ENCODE peak calls at places on chromosomes 4 and X, in eight cellular contexts. K is tibial artery, N is aorta, V is lung, X is mesenchymal stem cell, Y is esophagus squamous epithelium, U is fibroblast of lung, J is tibial nerve. P is an unnamed sample.

GRCh38 chr4:39353478-39354177 is 12.5 kb downstream of the RFC1 start:
- DNase-seq in J (no peak), N (no peak), X (peak), V (no peak), K (no peak), Y (no peak), U (peak), P (no peak)

GRCh38 chrX:1215123-1215823 is 2.8 kb upstream of the CRLF2 start:
- DNase-seq in Y (no peak), J (no peak), V (no peak), N (peak), K (no peak), X (no peak), U (no peak), P (no peak)

GRCh38 chr4:25696409-25696808 is 40.8 kb downstream of the SLC34A2 start:
- DNase-seq in V (no peak), K (no peak), J (no peak), N (no peak), X (no peak), Y (no peak), U (no peak), P (no peak)

GRCh38 chr4:39976945-39977488 is 694 bp downstream of the PDS5A start:
- DNase-seq in J (peak), K (peak), Y (no peak), V (peak), X (peak), N (peak), U (peak), P (peak)

GRCh38 chr4:1899149-1900086 is 28.2 kb downstream of the NSD2 start:
- DNase-seq in K (peak), N (peak), V (peak), U (peak), X (peak), J (peak), Y (peak), P (peak)

GRCh38 chr4:142373610-142374009 is 472.5 kb downstream of the INPP4B start:
- DNase-seq in N (no peak), V (no peak), X (no peak), K (no peak), U (peak), J (no peak), Y (no peak), P (no peak)

GRCh38 chrX:39477438-39478120 is 620.2 kb downstream of the BCOR start:
- DNase-seq in V (no peak), X (peak), K (no peak), J (no peak), Y (no peak), N (peak), U (peak), P (peak)

GRCh38 chrX:22053486-22053885 is 21.4 kb downstream of the PHEX start:
- DNase-seq in K (no peak), U (no peak), J (no peak), V (no peak), X (no peak), N (no peak), Y (no peak), P (no peak)

GRCh38 chrX:151722241-151722846 is 6.5 kb downstream of the FATE1 start:
- DNase-seq in Y (no peak), U (peak), J (no peak), N (peak), V (no peak), X (no peak), K (no peak), P (peak)

GRCh38 chr4:158268553-158268952 is 58.3 kb downstream of the TMEM144 start:
- DNase-seq in K (no peak), U (no peak), J (no peak), N (no peak), Y (no peak), V (no peak), X (no peak), P (no peak)

GRCh38 chrX:101078716-101079115 is at the start of gene TMEM35A:
- DNase-seq in X (peak), N (no peak), J (no peak), Y (no peak), U (peak), K (no peak), V (no peak), P (peak)

GRCh38 chrX:12984629-12985303 is 9.9 kb downstream of the TMSB4X start:
- DNase-seq in J (no peak), X (no peak), K (no peak), Y (no peak), N (no peak), V (no peak), U (peak), P (no peak)

GRCh38 chrX:40108959-40109287 is 11.2 kb upstream of the BCOR start:
- DNase-seq in X (peak), Y (no peak), V (no peak), U (peak), N (peak), K (no peak), J (no peak), P (peak)

GRCh38 chr4:126265880-126266279 is 951.1 kb downstream of the FAT4 start:
- DNase-seq in Y (no peak), V (no peak), J (no peak), U (peak), X (no peak), K (no peak), N (no peak), P (no peak)

GRCh38 chr4:125728568-125728967 is 413.8 kb downstream of the FAT4 start:
- DNase-seq in K (no peak), J (no peak), Y (no peak), U (peak), X (peak), N (no peak), V (peak), P (no peak)

GRCh38 chr4:138775485-138775884 is 240.1 kb upstream of the NOCT start:
- DNase-seq in X (no peak), J (no peak), V (no peak), K (no peak), Y (no peak), U (no peak), N (no peak), P (no peak)

GRCh38 chr4:138772366-138772765 is 243.2 kb upstream of the NOCT start:
- DNase-seq in J (no peak), U (no peak), K (no peak), N (no peak), V (no peak), X (no peak), Y (no peak), P (no peak)

GRCh38 chr4:138773321-138773720 is 242.3 kb upstream of the NOCT start:
- DNase-seq in Y (no peak), J (no peak), K (no peak), X (no peak), V (no peak), U (no peak), N (no peak), P (no peak)

GRCh38 chr4:138770818-138771217 is 244.8 kb upstream of the NOCT start:
- DNase-seq in V (no peak), J (no peak), U (no peak), X (no peak), K (no peak), N (no peak), Y (no peak), P (no peak)

DNA sequence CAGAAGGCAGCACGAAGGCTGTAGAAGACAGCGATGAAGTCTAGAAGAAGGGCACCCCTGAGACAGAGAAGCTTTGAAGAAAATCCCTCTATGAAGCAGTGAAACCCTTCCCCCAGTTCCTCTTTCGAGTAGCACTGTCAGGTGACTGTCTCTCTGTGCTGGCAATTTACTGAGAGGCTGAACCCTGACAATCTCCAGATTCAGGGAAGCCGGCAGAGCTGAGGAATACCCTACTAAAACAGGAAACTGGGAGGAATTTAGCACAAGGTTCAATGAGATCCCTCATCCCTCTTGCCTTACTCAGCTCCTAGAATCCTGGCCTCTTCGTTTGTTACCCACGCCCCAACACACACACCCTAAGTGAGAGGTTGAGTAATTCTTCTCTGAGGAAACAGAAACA is 239.7 kb upstream of the NOCT start:
- DNase-seq in K (no peak), X (peak), V (no peak), J (no peak), Y (no peak), U (no peak), N (no peak), P (no peak)
- H3K27ac ChIP-seq in K (no peak), X (no peak), V (no peak), J (no peak), Y (no peak), U (no peak), N (no peak), P (no peak)

DNA sequence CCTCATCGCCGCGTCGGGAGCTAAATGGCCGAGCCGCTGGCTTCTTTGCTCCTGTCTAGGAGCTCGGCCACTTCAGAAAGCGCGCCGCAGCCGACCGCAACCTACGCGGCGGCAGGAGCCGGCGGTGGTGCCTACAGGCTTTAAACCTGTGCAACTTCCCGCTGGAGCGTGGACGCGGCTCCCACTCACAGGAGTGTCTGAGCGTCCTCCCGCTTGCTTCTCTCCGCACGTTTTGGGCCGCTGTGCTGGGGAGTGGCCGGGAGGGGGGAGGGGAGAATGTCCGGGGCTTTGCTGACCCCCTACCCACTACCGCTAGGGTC is 1.0 kb downstream of the NHSL2 start:
- DNase-seq in J (no peak), U (peak), V (no peak), N (no peak), K (no peak), Y (no peak), X (peak), P (no peak)
- H3K4me3 ChIP-seq in J (peak), U (no peak), V (no peak), N (peak), K (peak), Y (peak), X (peak), P (peak)

DNA sequence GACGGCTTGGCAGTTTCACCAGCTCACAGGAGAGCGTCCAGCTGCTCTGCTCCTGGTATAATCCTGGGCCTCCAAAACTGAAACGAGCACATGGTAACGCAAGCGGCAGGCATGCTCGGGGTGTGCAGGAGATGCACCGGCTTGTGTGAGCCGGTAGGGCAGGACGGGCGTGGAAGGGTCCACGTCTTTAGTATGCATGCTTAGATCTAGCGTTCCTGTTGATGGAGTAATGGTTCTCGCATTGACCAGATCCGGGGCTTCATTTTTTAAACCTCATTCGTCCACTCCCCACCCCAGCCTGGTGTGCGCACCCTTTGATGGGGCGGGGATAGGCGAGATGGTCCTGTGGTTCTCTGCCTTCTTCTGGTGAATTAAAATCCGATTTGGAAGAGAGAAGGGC is 39.7 kb downstream of the FAM149A start:
- DNase-seq in J (no peak), N (no peak), X (peak), U (peak), Y (no peak), V (no peak), K (peak), P (peak)
- H3K27ac ChIP-seq in J (peak), N (peak), X (no peak), U (peak), Y (peak), V (peak), K (peak), P (peak)

DNA sequence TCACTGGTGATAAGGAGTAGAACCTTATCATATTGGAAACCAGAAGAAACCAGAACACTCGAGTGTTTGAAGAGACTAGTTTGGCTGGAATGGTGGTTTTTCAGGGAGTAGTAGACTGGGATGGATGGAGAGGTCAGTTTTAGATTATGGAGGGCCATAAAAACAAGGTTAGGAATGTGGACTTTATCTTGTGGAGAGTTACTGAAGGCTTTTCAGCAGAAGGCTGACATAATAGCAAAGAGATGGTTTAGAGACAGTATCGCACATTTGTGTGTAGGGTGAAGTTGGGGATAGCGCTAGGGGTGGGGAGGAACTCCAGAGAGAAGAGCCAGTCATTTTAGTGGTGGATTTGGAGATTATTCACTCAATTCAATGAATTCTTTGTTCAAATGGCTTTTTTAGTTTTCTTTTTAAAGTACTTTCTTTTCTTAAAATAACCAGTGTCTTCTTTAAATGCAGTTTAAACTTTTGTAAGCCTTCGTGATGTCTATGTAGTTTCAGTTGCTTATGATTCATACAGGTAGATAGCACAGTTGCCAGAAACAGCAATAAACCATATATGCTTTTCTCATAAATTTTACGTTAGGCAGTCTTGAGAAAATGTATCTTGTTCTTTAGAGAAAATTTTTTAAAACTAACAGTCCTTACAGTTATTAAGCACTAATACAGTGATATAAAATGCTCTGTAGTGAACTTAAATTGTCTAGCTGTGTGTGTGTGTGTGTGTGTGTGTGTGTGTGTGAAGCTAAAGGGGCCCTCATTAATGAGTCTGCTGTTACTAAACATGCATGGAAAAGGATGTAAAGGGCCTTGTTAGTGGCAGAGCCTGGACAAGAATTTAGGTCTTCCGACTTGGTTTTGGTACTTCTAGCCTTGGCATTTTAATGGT is 3.8 kb downstream of the ARHGAP10 start:
- DNase-seq in V (no peak), K (no peak), U (peak), X (peak), N (no peak), J (no peak), Y (no peak), P (no peak)
- H3K4me3 ChIP-seq in V (no peak), K (peak), U (peak), X (peak), N (peak), J (no peak), Y (peak), P (no peak)

GRCh38 chr4:156173937-156174336 is 220.3 kb upstream of the CTSO start:
- DNase-seq in Y (no peak), K (no peak), X (peak), N (no peak), U (no peak), V (no peak), J (no peak), P (no peak)

GRCh38 chr4:156169861-156170260 is 216.2 kb upstream of the CTSO start:
- DNase-seq in K (no peak), N (no peak), X (no peak), U (peak), Y (no peak), J (no peak), V (no peak), P (no peak)

GRCh38 chr4:156173481-156173880 is 219.8 kb upstream of the CTSO start:
- DNase-seq in J (no peak), K (no peak), U (no peak), V (no peak), X (no peak), N (no peak), Y (no peak), P (no peak)

GRCh38 chr4:156168288-156168687 is 214.6 kb upstream of the CTSO start:
- DNase-seq in N (no peak), V (no peak), Y (no peak), X (no peak), K (no peak), U (no peak), J (no peak), P (no peak)

DNA sequence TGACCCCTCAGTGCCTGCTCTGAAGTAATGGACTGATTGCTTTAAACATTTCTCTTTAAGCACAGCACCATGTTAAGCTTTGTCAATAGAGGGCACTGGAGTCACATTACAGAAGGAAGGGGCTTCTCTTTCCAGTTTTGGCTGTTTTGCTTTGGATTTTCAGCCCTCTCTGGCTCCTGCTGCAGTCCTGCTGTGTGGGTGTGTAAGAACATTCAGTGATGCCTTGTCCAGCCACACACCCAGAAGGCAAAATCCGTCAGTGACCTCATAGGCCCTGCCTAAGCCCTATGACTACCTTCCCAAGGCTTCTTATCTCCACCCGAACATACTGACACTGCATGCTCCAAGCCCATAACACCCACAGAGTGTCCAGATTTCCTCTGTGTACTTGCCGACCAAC is 215.3 kb upstream of the CTSO start:
- DNase-seq in Y (no peak), J (no peak), X (peak), N (no peak), U (peak), V (peak), K (peak), P (no peak)
- H3K27ac ChIP-seq in Y (no peak), J (no peak), X (no peak), N (no peak), U (no peak), V (no peak), K (no peak), P (no peak)

GRCh38 chr4:150139297-150139696 is 61.1 kb downstream of the DCLK2 start:
- DNase-seq in N (no peak), J (no peak), U (peak), X (no peak), V (no peak), Y (no peak), K (no peak), P (no peak)

GRCh38 chr4:150142831-150143230 is 64.6 kb downstream of the DCLK2 start:
- DNase-seq in U (no peak), V (no peak), N (no peak), X (no peak), Y (no peak), J (no peak), K (no peak), P (no peak)

GRCh38 chr4:150145090-150145949 is 67.1 kb downstream of the DCLK2 start:
- DNase-seq in K (no peak), Y (no peak), V (no peak), N (no peak), U (peak), X (peak), J (no peak), P (no peak)

GRCh38 chr4:150136481-150136880 is 58.2 kb downstream of the DCLK2 start:
- DNase-seq in K (no peak), V (no peak), Y (no peak), J (no peak), N (no peak), U (peak), X (peak), P (no peak)

DNA sequence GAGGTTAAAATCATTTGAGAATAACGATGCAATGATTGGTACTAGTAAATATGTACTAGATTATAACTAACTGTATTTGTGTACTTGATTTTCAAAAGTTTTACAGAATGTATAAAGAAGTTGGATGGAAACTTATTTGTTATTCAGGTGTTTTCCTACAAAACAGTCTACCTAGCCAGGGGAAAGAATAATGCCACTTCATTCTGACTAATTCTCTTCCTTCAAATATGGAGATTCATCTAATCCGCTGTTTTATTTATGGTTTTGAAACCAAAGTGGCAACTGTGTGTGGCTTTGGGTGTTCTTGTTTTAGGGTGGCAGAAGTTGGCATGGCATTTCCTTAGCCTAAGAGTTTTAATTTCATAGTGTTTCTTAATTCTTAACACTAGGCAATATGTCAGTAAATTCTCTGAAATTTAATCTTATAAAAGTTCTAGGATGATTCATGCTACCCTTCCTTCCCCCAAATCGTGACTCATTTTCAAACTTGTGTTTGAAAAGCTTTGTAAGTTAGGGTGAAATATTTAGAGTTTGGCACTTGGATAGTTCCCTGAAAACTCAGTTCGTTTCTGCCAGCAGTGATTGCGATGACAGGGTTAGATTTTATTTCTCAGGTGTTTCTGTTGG is 62.6 kb downstream of the DCLK2 start:
- DNase-seq in K (no peak), Y (no peak), N (no peak), J (no peak), X (peak), V (no peak), U (peak), P (no peak)
- H3K4me3 ChIP-seq in K (no peak), Y (no peak), N (no peak), J (no peak), X (peak), V (no peak), U (peak), P (no peak)

GRCh38 chr4:243407-243806 is 61.9 kb downstream of the ZNF732 start:
- DNase-seq in V (no peak), K (no peak), U (no peak), Y (no peak), X (no peak), J (no peak), N (no peak), P (no peak)

GRCh38 chr4:244471-244870 is 60.8 kb downstream of the ZNF732 start:
- DNase-seq in J (no peak), X (peak), U (peak), N (no peak), K (peak), V (peak), Y (no peak), P (peak)

GRCh38 chr4:242121-242848 is 63.0 kb downstream of the ZNF732 start:
- DNase-seq in V (peak), X (peak), J (no peak), U (peak), Y (no peak), N (peak), K (peak), P (peak)
- H3K27ac ChIP-seq in V (peak), X (no peak), J (peak), U (no peak), Y (peak), N (no peak), K (peak), P (no peak)

DNA sequence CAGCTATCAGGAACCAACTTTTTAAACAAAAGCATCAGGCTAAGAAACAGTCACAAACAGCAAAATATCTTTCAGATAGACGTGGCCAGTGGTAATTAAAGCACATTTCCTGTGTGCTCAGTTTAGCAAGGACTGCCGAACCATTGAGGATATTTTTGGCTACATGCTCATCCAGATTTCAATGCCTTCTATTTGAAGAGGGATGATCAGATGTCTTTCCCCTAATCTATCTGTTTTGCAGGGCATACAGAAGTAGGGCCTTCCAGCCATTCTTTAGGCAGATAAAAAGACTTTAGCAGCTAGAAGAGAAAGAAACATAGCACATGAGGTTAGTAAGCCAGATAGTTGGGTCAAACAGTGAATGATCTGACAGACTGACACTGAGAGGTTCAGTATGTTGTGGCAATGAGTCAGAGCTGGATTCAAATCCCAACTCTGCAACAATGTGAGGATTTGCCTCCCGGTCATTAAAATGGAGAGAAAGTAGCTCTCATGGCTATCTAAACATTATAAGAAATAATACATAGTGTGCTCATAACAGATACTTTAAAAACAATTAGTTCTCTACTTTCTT is 100.0 kb upstream of the PRKG2 start:
- DNase-seq in N (no peak), V (no peak), J (no peak), X (peak), Y (no peak), K (no peak), U (no peak), P (no peak)
- H3K4me3 ChIP-seq in N (no peak), V (no peak), J (no peak), X (peak), Y (no peak), K (no peak), U (peak), P (no peak)